ENCODE peak calls at places on chromosomes 2 and 18, in ten cellular contexts. One of them, this sample, is unnamed.

GRCh38 chr2:75321558-75321957 is 122.2 kb upstream of the TACR1 start:
- DNase-seq in AG04449: no peak
- DNase-seq in esophagus squamous epithelium: no peak
- DNase-seq in Calu3: no peak
- DNase-seq in trophoblast cell: no peak
- DNase-seq in stomach: no peak
- DNase-seq in activated T-helper 1 cell treated with anti-CD3 and anti-CD28 coated beads, Interleukin-2, amount 50 U/mL, for 16 hours: no peak
- DNase-seq in activated CD4-positive, alpha-beta T cell treated with anti-CD3 and anti-CD28 coated beads, Interleukin-2, amount 50 U/mL, for 1 hour: no peak
- DNase-seq in RPMI8226: no peak
- DNase-seq in OCI-LY7: no peak
- DNase-seq in this sample: no peak

GRCh38 chr2:203681978-203682377 is 24.5 kb upstream of the CD28 start:
- DNase-seq in AG04449: no peak
- DNase-seq in esophagus squamous epithelium: no peak
- DNase-seq in Calu3: peak
- DNase-seq in trophoblast cell: no peak
- DNase-seq in stomach: no peak
- DNase-seq in activated T-helper 1 cell treated with anti-CD3 and anti-CD28 coated beads, Interleukin-2, amount 50 U/mL, for 16 hours: no peak
- DNase-seq in activated CD4-positive, alpha-beta T cell treated with anti-CD3 and anti-CD28 coated beads, Interleukin-2, amount 50 U/mL, for 1 hour: no peak
- DNase-seq in RPMI8226: no peak
- DNase-seq in OCI-LY7: no peak
- DNase-seq in this sample: no peak

GRCh38 chr2:155099784-155100183 is 401.3 kb downstream of the KCNJ3 start:
- DNase-seq in AG04449: no peak
- DNase-seq in esophagus squamous epithelium: no peak
- DNase-seq in Calu3: peak
- DNase-seq in trophoblast cell: peak
- DNase-seq in stomach: no peak
- DNase-seq in activated T-helper 1 cell treated with anti-CD3 and anti-CD28 coated beads, Interleukin-2, amount 50 U/mL, for 16 hours: no peak
- DNase-seq in activated CD4-positive, alpha-beta T cell treated with anti-CD3 and anti-CD28 coated beads, Interleukin-2, amount 50 U/mL, for 1 hour: no peak
- DNase-seq in RPMI8226: no peak
- DNase-seq in OCI-LY7: no peak
- DNase-seq in this sample: peak

GRCh38 chr2:33272001-33272400 is 204.4 kb upstream of the RASGRP3 start:
- DNase-seq in AG04449: no peak
- DNase-seq in esophagus squamous epithelium: no peak
- DNase-seq in Calu3: no peak
- DNase-seq in trophoblast cell: no peak
- DNase-seq in stomach: no peak
- DNase-seq in activated T-helper 1 cell treated with anti-CD3 and anti-CD28 coated beads, Interleukin-2, amount 50 U/mL, for 16 hours: no peak
- DNase-seq in activated CD4-positive, alpha-beta T cell treated with anti-CD3 and anti-CD28 coated beads, Interleukin-2, amount 50 U/mL, for 1 hour: no peak
- DNase-seq in RPMI8226: peak
- DNase-seq in OCI-LY7: peak
- DNase-seq in this sample: no peak

GRCh38 chr2:174824098-174824497 is 59.8 kb upstream of the CHRNA1 start:
- DNase-seq in AG04449: no peak
- DNase-seq in esophagus squamous epithelium: no peak
- DNase-seq in Calu3: no peak
- DNase-seq in trophoblast cell: no peak
- DNase-seq in stomach: no peak
- DNase-seq in activated T-helper 1 cell treated with anti-CD3 and anti-CD28 coated beads, Interleukin-2, amount 50 U/mL, for 16 hours: no peak
- DNase-seq in activated CD4-positive, alpha-beta T cell treated with anti-CD3 and anti-CD28 coated beads, Interleukin-2, amount 50 U/mL, for 1 hour: no peak
- DNase-seq in RPMI8226: no peak
- DNase-seq in OCI-LY7: no peak
- DNase-seq in this sample: no peak

GRCh38 chr2:193187816-193188215 is 993.1 kb upstream of the TMEFF2 start:
- DNase-seq in AG04449: no peak
- DNase-seq in esophagus squamous epithelium: no peak
- DNase-seq in Calu3: no peak
- DNase-seq in trophoblast cell: no peak
- DNase-seq in stomach: no peak
- DNase-seq in activated T-helper 1 cell treated with anti-CD3 and anti-CD28 coated beads, Interleukin-2, amount 50 U/mL, for 16 hours: no peak
- DNase-seq in activated CD4-positive, alpha-beta T cell treated with anti-CD3 and anti-CD28 coated beads, Interleukin-2, amount 50 U/mL, for 1 hour: no peak
- DNase-seq in RPMI8226: no peak
- DNase-seq in OCI-LY7: no peak
- DNase-seq in this sample: peak

GRCh38 chr2:23346781-23347180 is 38.2 kb upstream of the KLHL29 start:
- DNase-seq in AG04449: no peak
- DNase-seq in esophagus squamous epithelium: no peak
- DNase-seq in Calu3: no peak
- DNase-seq in trophoblast cell: no peak
- DNase-seq in stomach: no peak
- DNase-seq in activated T-helper 1 cell treated with anti-CD3 and anti-CD28 coated beads, Interleukin-2, amount 50 U/mL, for 16 hours: no peak
- DNase-seq in activated CD4-positive, alpha-beta T cell treated with anti-CD3 and anti-CD28 coated beads, Interleukin-2, amount 50 U/mL, for 1 hour: no peak
- DNase-seq in RPMI8226: no peak
- DNase-seq in OCI-LY7: no peak
- DNase-seq in this sample: no peak

GRCh38 chr2:39304729-39305128 is 61.0 kb upstream of the CDKL4 start:
- DNase-seq in AG04449: no peak
- DNase-seq in esophagus squamous epithelium: no peak
- DNase-seq in Calu3: no peak
- DNase-seq in trophoblast cell: no peak
- DNase-seq in stomach: no peak
- DNase-seq in activated T-helper 1 cell treated with anti-CD3 and anti-CD28 coated beads, Interleukin-2, amount 50 U/mL, for 16 hours: no peak
- DNase-seq in activated CD4-positive, alpha-beta T cell treated with anti-CD3 and anti-CD28 coated beads, Interleukin-2, amount 50 U/mL, for 1 hour: no peak
- DNase-seq in RPMI8226: no peak
- DNase-seq in OCI-LY7: no peak
- DNase-seq in this sample: no peak

GRCh38 chr2:204977914-204978313 is 432.6 kb downstream of the PARD3B start:
- DNase-seq in AG04449: no peak
- DNase-seq in esophagus squamous epithelium: no peak
- DNase-seq in Calu3: no peak
- DNase-seq in trophoblast cell: no peak
- DNase-seq in stomach: no peak
- DNase-seq in activated T-helper 1 cell treated with anti-CD3 and anti-CD28 coated beads, Interleukin-2, amount 50 U/mL, for 16 hours: no peak
- DNase-seq in activated CD4-positive, alpha-beta T cell treated with anti-CD3 and anti-CD28 coated beads, Interleukin-2, amount 50 U/mL, for 1 hour: no peak
- DNase-seq in RPMI8226: no peak
- DNase-seq in OCI-LY7: no peak
- DNase-seq in this sample: no peak

GRCh38 chr2:106885981-106886915 is at the start of gene ST6GAL2:
- DNase-seq in AG04449: no peak
- DNase-seq in esophagus squamous epithelium: no peak
- DNase-seq in Calu3: no peak
- DNase-seq in trophoblast cell: no peak
- DNase-seq in stomach: no peak
- DNase-seq in activated T-helper 1 cell treated with anti-CD3 and anti-CD28 coated beads, Interleukin-2, amount 50 U/mL, for 16 hours: no peak
- DNase-seq in activated CD4-positive, alpha-beta T cell treated with anti-CD3 and anti-CD28 coated beads, Interleukin-2, amount 50 U/mL, for 1 hour: no peak
- DNase-seq in RPMI8226: no peak
- DNase-seq in OCI-LY7: no peak
- DNase-seq in this sample: no peak

GRCh38 chr2:204373942-204374341 is 171.3 kb upstream of the PARD3B start:
- DNase-seq in AG04449: no peak
- DNase-seq in esophagus squamous epithelium: no peak
- DNase-seq in Calu3: no peak
- DNase-seq in trophoblast cell: no peak
- DNase-seq in stomach: no peak
- DNase-seq in activated T-helper 1 cell treated with anti-CD3 and anti-CD28 coated beads, Interleukin-2, amount 50 U/mL, for 16 hours: no peak
- DNase-seq in activated CD4-positive, alpha-beta T cell treated with anti-CD3 and anti-CD28 coated beads, Interleukin-2, amount 50 U/mL, for 1 hour: no peak
- DNase-seq in RPMI8226: no peak
- DNase-seq in OCI-LY7: no peak
- DNase-seq in this sample: no peak

GRCh38 chr2:74459377-74460118 is 1.3 kb downstream of the WBP1 start:
- DNase-seq in AG04449: no peak
- DNase-seq in esophagus squamous epithelium: no peak
- DNase-seq in Calu3: no peak
- DNase-seq in trophoblast cell: no peak
- DNase-seq in stomach: no peak
- DNase-seq in activated T-helper 1 cell treated with anti-CD3 and anti-CD28 coated beads, Interleukin-2, amount 50 U/mL, for 16 hours: no peak
- DNase-seq in activated CD4-positive, alpha-beta T cell treated with anti-CD3 and anti-CD28 coated beads, Interleukin-2, amount 50 U/mL, for 1 hour: no peak
- DNase-seq in RPMI8226: no peak
- DNase-seq in OCI-LY7: no peak
- DNase-seq in this sample: no peak

GRCh38 chr2:101533611-101534601 is 59.0 kb upstream of the RFX8 start:
- DNase-seq in AG04449: no peak
- DNase-seq in esophagus squamous epithelium: no peak
- DNase-seq in Calu3: no peak
- DNase-seq in trophoblast cell: no peak
- DNase-seq in stomach: no peak
- DNase-seq in activated T-helper 1 cell treated with anti-CD3 and anti-CD28 coated beads, Interleukin-2, amount 50 U/mL, for 16 hours: no peak
- DNase-seq in activated CD4-positive, alpha-beta T cell treated with anti-CD3 and anti-CD28 coated beads, Interleukin-2, amount 50 U/mL, for 1 hour: no peak
- DNase-seq in RPMI8226: no peak
- DNase-seq in OCI-LY7: no peak
- DNase-seq in this sample: peak

GRCh38 chr18:10232062-10232461 is 222.4 kb upstream of the APCDD1 start:
- DNase-seq in AG04449: no peak
- DNase-seq in esophagus squamous epithelium: no peak
- DNase-seq in Calu3: no peak
- DNase-seq in trophoblast cell: no peak
- DNase-seq in stomach: no peak
- DNase-seq in activated T-helper 1 cell treated with anti-CD3 and anti-CD28 coated beads, Interleukin-2, amount 50 U/mL, for 16 hours: no peak
- DNase-seq in activated CD4-positive, alpha-beta T cell treated with anti-CD3 and anti-CD28 coated beads, Interleukin-2, amount 50 U/mL, for 1 hour: no peak
- DNase-seq in RPMI8226: no peak
- DNase-seq in OCI-LY7: no peak
- DNase-seq in this sample: no peak

GRCh38 chr2:152924219-152924618 is 205.8 kb downstream of the ARL6IP6 start:
- DNase-seq in AG04449: no peak
- DNase-seq in esophagus squamous epithelium: no peak
- DNase-seq in Calu3: no peak
- DNase-seq in trophoblast cell: no peak
- DNase-seq in stomach: no peak
- DNase-seq in activated T-helper 1 cell treated with anti-CD3 and anti-CD28 coated beads, Interleukin-2, amount 50 U/mL, for 16 hours: no peak
- DNase-seq in activated CD4-positive, alpha-beta T cell treated with anti-CD3 and anti-CD28 coated beads, Interleukin-2, amount 50 U/mL, for 1 hour: no peak
- DNase-seq in RPMI8226: no peak
- DNase-seq in OCI-LY7: no peak
- DNase-seq in this sample: no peak

GRCh38 chr18:43819397-43819796 is 542.1 kb upstream of the SYT4 start:
- DNase-seq in AG04449: no peak
- DNase-seq in esophagus squamous epithelium: no peak
- DNase-seq in Calu3: no peak
- DNase-seq in trophoblast cell: no peak
- DNase-seq in stomach: no peak
- DNase-seq in activated T-helper 1 cell treated with anti-CD3 and anti-CD28 coated beads, Interleukin-2, amount 50 U/mL, for 16 hours: no peak
- DNase-seq in activated CD4-positive, alpha-beta T cell treated with anti-CD3 and anti-CD28 coated beads, Interleukin-2, amount 50 U/mL, for 1 hour: no peak
- DNase-seq in RPMI8226: no peak
- DNase-seq in OCI-LY7: no peak
- DNase-seq in this sample: no peak

GRCh38 chr2:159506179-159506578 is 110.2 kb downstream of the BAZ2B start:
- DNase-seq in AG04449: no peak
- DNase-seq in esophagus squamous epithelium: no peak
- DNase-seq in Calu3: no peak
- DNase-seq in trophoblast cell: no peak
- DNase-seq in stomach: no peak
- DNase-seq in activated T-helper 1 cell treated with anti-CD3 and anti-CD28 coated beads, Interleukin-2, amount 50 U/mL, for 16 hours: no peak
- DNase-seq in activated CD4-positive, alpha-beta T cell treated with anti-CD3 and anti-CD28 coated beads, Interleukin-2, amount 50 U/mL, for 1 hour: no peak
- DNase-seq in RPMI8226: no peak
- DNase-seq in OCI-LY7: no peak
- DNase-seq in this sample: no peak

GRCh38 chr2:85326946-85327756 is 638 bp downstream of the TGOLN2 start:
- DNase-seq in AG04449: no peak
- DNase-seq in esophagus squamous epithelium: no peak
- DNase-seq in Calu3: peak
- DNase-seq in trophoblast cell: no peak
- DNase-seq in stomach: peak
- DNase-seq in activated T-helper 1 cell treated with anti-CD3 and anti-CD28 coated beads, Interleukin-2, amount 50 U/mL, for 16 hours: peak
- DNase-seq in activated CD4-positive, alpha-beta T cell treated with anti-CD3 and anti-CD28 coated beads, Interleukin-2, amount 50 U/mL, for 1 hour: peak
- DNase-seq in RPMI8226: peak
- DNase-seq in OCI-LY7: peak
- DNase-seq in this sample: peak

GRCh38 chr2:68031546-68032160 is 31.2 kb downstream of the C1D start:
- DNase-seq in AG04449: no peak
- DNase-seq in esophagus squamous epithelium: no peak
- DNase-seq in Calu3: peak
- DNase-seq in trophoblast cell: peak
- DNase-seq in stomach: no peak
- DNase-seq in activated T-helper 1 cell treated with anti-CD3 and anti-CD28 coated beads, Interleukin-2, amount 50 U/mL, for 16 hours: no peak
- DNase-seq in activated CD4-positive, alpha-beta T cell treated with anti-CD3 and anti-CD28 coated beads, Interleukin-2, amount 50 U/mL, for 1 hour: no peak
- DNase-seq in RPMI8226: peak
- DNase-seq in OCI-LY7: peak
- DNase-seq in this sample: peak

GRCh38 chr2:12317853-12318426 is 398.8 kb upstream of the TRIB2 start:
- DNase-seq in AG04449: peak
- DNase-seq in esophagus squamous epithelium: no peak
- DNase-seq in Calu3: no peak
- DNase-seq in trophoblast cell: peak
- DNase-seq in stomach: no peak
- DNase-seq in activated T-helper 1 cell treated with anti-CD3 and anti-CD28 coated beads, Interleukin-2, amount 50 U/mL, for 16 hours: no peak
- DNase-seq in activated CD4-positive, alpha-beta T cell treated with anti-CD3 and anti-CD28 coated beads, Interleukin-2, amount 50 U/mL, for 1 hour: no peak
- DNase-seq in RPMI8226: no peak
- DNase-seq in OCI-LY7: no peak
- DNase-seq in this sample: peak

GRCh38 chr2:15670981-15671380 is 79.3 kb downstream of the DDX1 start:
- DNase-seq in AG04449: no peak
- DNase-seq in esophagus squamous epithelium: no peak
- DNase-seq in Calu3: no peak
- DNase-seq in trophoblast cell: no peak
- DNase-seq in stomach: no peak
- DNase-seq in activated T-helper 1 cell treated with anti-CD3 and anti-CD28 coated beads, Interleukin-2, amount 50 U/mL, for 16 hours: no peak
- DNase-seq in activated CD4-positive, alpha-beta T cell treated with anti-CD3 and anti-CD28 coated beads, Interleukin-2, amount 50 U/mL, for 1 hour: no peak
- DNase-seq in RPMI8226: no peak
- DNase-seq in OCI-LY7: no peak
- DNase-seq in this sample: no peak

GRCh38 chr2:143936758-143937562 is 583.0 kb downstream of the ZEB2 start:
- DNase-seq in AG04449: no peak
- DNase-seq in esophagus squamous epithelium: no peak
- DNase-seq in Calu3: peak
- DNase-seq in trophoblast cell: no peak
- DNase-seq in stomach: peak
- DNase-seq in activated T-helper 1 cell treated with anti-CD3 and anti-CD28 coated beads, Interleukin-2, amount 50 U/mL, for 16 hours: no peak
- DNase-seq in activated CD4-positive, alpha-beta T cell treated with anti-CD3 and anti-CD28 coated beads, Interleukin-2, amount 50 U/mL, for 1 hour: no peak
- DNase-seq in RPMI8226: no peak
- DNase-seq in OCI-LY7: no peak
- DNase-seq in this sample: peak

This sample was measured in endothelial cell of umbilical vein.